ENCODE peak calls at places on chromosome 12, in eight cellular contexts. N is IMR-90, T is left ventricle myocardium inferior, E is sigmoid colon, I is tibial nerve, A is heart right ventricle, P is pancreas, Y is fibroblast of lung. G is an unnamed sample. For H3K4me1, the result is how much of the 10 kb centered on the place peaks cover.

GRCh38 chr12:138898-139534 is 72.4 kb downstream of the IQSEC3 start:
- DNase-seq in I (no peak), Y (peak), T (peak), E (no peak), N (peak), A (peak), P (no peak), G (peak)

GRCh38 chr12:53623986-53624385 is 2.2 kb downstream of the ATF7 start:
- DNase-seq in E (no peak), P (no peak), I (no peak), T (no peak), Y (peak), N (peak), A (no peak), G (peak)

GRCh38 chr12:6228535-6229223 is 28.5 kb downstream of the CD9 start:
- DNase-seq in E (peak), T (no peak), I (no peak), P (no peak), Y (no peak), A (no peak), N (no peak), G (no peak)

GRCh38 chr12:22459872-22460490 is 84.4 kb downstream of the C2CD5 start:
- DNase-seq in T (no peak), N (peak), E (no peak), Y (peak), P (no peak), A (no peak), I (no peak), G (peak)

GRCh38 chr12:130162267-130162666 is at the start of gene FZD10:
- DNase-seq in Y (peak), I (no peak), N (no peak), P (peak), A (peak), T (peak), E (no peak), G (no peak)

GRCh38 chr12:92735131-92735721 is 32.4 kb downstream of the PLEKHG7 start:
- DNase-seq in A (no peak), T (no peak), P (no peak), N (peak), Y (peak), I (no peak), E (no peak), G (peak)

GRCh38 chr12:117484901-117485300 is 123.5 kb upstream of the NOS1 start:
- DNase-seq in I (no peak), N (no peak), T (no peak), E (no peak), P (no peak), A (no peak), Y (no peak), G (no peak)

GRCh38 chr12:32647275-32647674 is 31.8 kb upstream of the DNM1L start:
- DNase-seq in Y (peak), E (no peak), T (no peak), A (no peak), I (no peak), N (no peak), P (no peak), G (no peak)

GRCh38 chr12:92224685-92225331 is 79.2 kb upstream of the BTG1 start:
- DNase-seq in A (no peak), P (no peak), E (no peak), I (no peak), T (no peak), N (peak), Y (peak), G (no peak)

GRCh38 chr12:113119980-113120669 is 15.4 kb downstream of the RASAL1 start:
- DNase-seq in N (no peak), P (no peak), A (no peak), I (no peak), Y (no peak), E (no peak), T (no peak), G (no peak)

GRCh38 chr12:98022961-98023360 is 492.4 kb upstream of the TMPO start:
- DNase-seq in T (no peak), Y (no peak), I (no peak), P (no peak), N (no peak), A (no peak), E (no peak), G (peak)

GRCh38 chr12:77940011-77940423 is 109.3 kb downstream of the NAV3 start:
- DNase-seq in Y (peak), T (no peak), P (no peak), N (peak), I (no peak), E (no peak), A (no peak), G (peak)

GRCh38 chr12:126537961-126538530 is 1472.8 kb downstream of the AACS start:
- DNase-seq in P (no peak), N (no peak), A (no peak), Y (peak), T (no peak), E (no peak), I (no peak), G (no peak)

GRCh38 chr12:103673487-103673886 is 86.4 kb downstream of the STAB2 start:
- DNase-seq in Y (no peak), I (no peak), A (no peak), N (no peak), P (no peak), E (no peak), T (no peak), G (no peak)

GRCh38 chr12:52865090-52865944 is 16.5 kb upstream of the KRT78 start:
- DNase-seq in I (no peak), E (no peak), Y (peak), A (peak), P (peak), T (peak), N (peak), G (peak)

GRCh38 chr12:64010069-64010686 is 165.7 kb downstream of the SRGAP1 start:
- DNase-seq in A (no peak), I (no peak), Y (peak), T (no peak), P (no peak), E (no peak), N (peak), G (no peak)

GRCh38 chr12:4567073-4567881 is 5.3 kb downstream of the DYRK4 start:
- DNase-seq in T (no peak), N (no peak), A (no peak), Y (no peak), I (no peak), P (no peak), E (no peak), G (no peak)

GRCh38 chr12:124928095-124928911 is 13.9 kb upstream of the UBC start:
- DNase-seq in A (peak), I (peak), E (peak), P (peak), Y (peak), T (peak), N (peak), G (peak)

GRCh38 chr12:109732321-109733305 is 19.0 kb downstream of the FAM222A start:
- DNase-seq in P (peak), E (peak), A (no peak), Y (no peak), I (peak), N (no peak), T (peak), G (no peak)

GRCh38 chr12:131619106-131619642 is 91.7 kb upstream of the SFSWAP start:
- DNase-seq in N (no peak), I (no peak), A (no peak), P (peak), Y (no peak), E (no peak), T (no peak), G (no peak)

GRCh38 chr12:101637936-101638335 is 43.2 kb downstream of the MYBPC1 start:
- DNase-seq in Y (no peak), A (no peak), T (no peak), E (no peak), P (no peak), N (no peak), I (no peak), G (no peak)

GRCh38 chr12:16030729-16031128 is 119.6 kb downstream of the DERA start:
- DNase-seq in P (no peak), E (no peak), N (peak), Y (no peak), T (no peak), A (no peak), I (no peak), G (no peak)

GRCh38 chr12:51823875-51824565 is 24.5 kb downstream of the FIGNL2 start:
- DNase-seq in A (no peak), E (no peak), Y (peak), I (no peak), P (no peak), T (no peak), N (peak), G (peak)

GRCh38 chr12:49296836-49297694 is 2.1 kb downstream of the PRPH start:
- DNase-seq in T (no peak), Y (no peak), P (peak), A (no peak), I (no peak), N (no peak), E (peak), G (no peak)

GRCh38 chr12:4272014-4272975 is 1.3 kb upstream of the CCND2 start:
- DNase-seq in T (peak), E (peak), A (peak), Y (peak), P (peak), I (peak), N (peak), G (peak)

GRCh38 chr12:81809829-81810595 is 50.9 kb upstream of the PPFIA2 start:
- DNase-seq in I (no peak), N (no peak), T (no peak), E (no peak), P (no peak), Y (peak), A (no peak), G (peak)

GRCh38 chr12:106123551-106123991 is 15.2 kb downstream of the NUAK1 start:
- DNase-seq in I (peak), N (no peak), T (peak), A (peak), E (no peak), Y (no peak), P (no peak), G (no peak)

GRCh38 chr12:108231909-108232434 is 102.9 kb downstream of the WSCD2 start:
- DNase-seq in T (no peak), E (no peak), Y (no peak), P (no peak), I (no peak), N (no peak), A (no peak), G (no peak)

GRCh38 chr12:8077207-8077606 is 4.9 kb upstream of the NECAP1 start:
- DNase-seq in A (no peak), I (no peak), Y (peak), P (no peak), E (no peak), N (peak), T (no peak), G (peak)

GRCh38 chr12:94707892-94708291 is 57.5 kb upstream of the TMCC3 start:
- DNase-seq in P (no peak), E (peak), T (peak), N (peak), Y (peak), A (peak), I (no peak), G (no peak)

GRCh38 chr12:45235087-45236025 is 19.5 kb downstream of the ANO6 start:
- DNase-seq in Y (peak), A (no peak), E (peak), N (peak), I (no peak), T (no peak), P (peak), G (peak)

GRCh38 chr12:109961612-109962011 is 34.6 kb downstream of the GIT2 start:
- DNase-seq in T (no peak), P (no peak), N (no peak), I (no peak), E (no peak), Y (peak), A (no peak), G (no peak)

GRCh38 chr12:122995503-122996187 is 15.2 kb downstream of the ARL6IP4 start:
- DNase-seq in P (no peak), N (no peak), A (peak), T (peak), Y (no peak), E (peak), I (no peak), G (no peak)

GRCh38 chr12:130665753-130666152 is 50.3 kb downstream of the RIMBP2 start:
- DNase-seq in P (no peak), N (no peak), E (no peak), A (no peak), I (no peak), T (no peak), Y (no peak), G (no peak)

GRCh38 chr12:79547044-79547734 is 143.6 kb downstream of the PAWR start:
- DNase-seq in N (peak), I (no peak), T (no peak), A (no peak), E (no peak), Y (peak), P (no peak), G (peak)

GRCh38 chr12:123808167-123808566 is 46.1 kb downstream of the DNAH10 start:
- DNase-seq in T (no peak), I (no peak), A (no peak), P (no peak), N (peak), E (no peak), Y (peak), G (peak)

GRCh38 chr12:28955491-28955890 is 193.6 kb upstream of the FAR2 start:
- DNase-seq in N (peak), Y (peak), E (no peak), P (no peak), A (no peak), I (no peak), T (no peak), G (no peak)

GRCh38 chr12:49031573-49032161 is 13.1 kb upstream of the PRKAG1 start:
- DNase-seq in A (peak), N (no peak), E (no peak), I (no peak), Y (no peak), P (no peak), T (no peak), G (no peak)

GRCh38 chr12:66169221-66170170 is at the start of gene TMBIM4:
- DNase-seq in P (peak), A (peak), N (peak), T (peak), I (peak), E (peak), Y (peak), G (peak)

GRCh38 chr12:87661770-87662402 is 367.3 kb downstream of the C12orf50 start:
- DNase-seq in N (peak), I (no peak), E (no peak), P (no peak), T (no peak), Y (no peak), A (no peak), G (no peak)

GRCh38 chr12:1837541-1838206 is 17.3 kb downstream of the LRTM2 start:
- DNase-seq in A (no peak), Y (peak), T (no peak), I (no peak), E (peak), N (peak), P (peak), G (no peak)
- H3K4me1 ChIP-seq in A (under half), Y (under half), T (under half), I (under half), E (under half), N (under half), P (under half), G (under half)

DNA sequence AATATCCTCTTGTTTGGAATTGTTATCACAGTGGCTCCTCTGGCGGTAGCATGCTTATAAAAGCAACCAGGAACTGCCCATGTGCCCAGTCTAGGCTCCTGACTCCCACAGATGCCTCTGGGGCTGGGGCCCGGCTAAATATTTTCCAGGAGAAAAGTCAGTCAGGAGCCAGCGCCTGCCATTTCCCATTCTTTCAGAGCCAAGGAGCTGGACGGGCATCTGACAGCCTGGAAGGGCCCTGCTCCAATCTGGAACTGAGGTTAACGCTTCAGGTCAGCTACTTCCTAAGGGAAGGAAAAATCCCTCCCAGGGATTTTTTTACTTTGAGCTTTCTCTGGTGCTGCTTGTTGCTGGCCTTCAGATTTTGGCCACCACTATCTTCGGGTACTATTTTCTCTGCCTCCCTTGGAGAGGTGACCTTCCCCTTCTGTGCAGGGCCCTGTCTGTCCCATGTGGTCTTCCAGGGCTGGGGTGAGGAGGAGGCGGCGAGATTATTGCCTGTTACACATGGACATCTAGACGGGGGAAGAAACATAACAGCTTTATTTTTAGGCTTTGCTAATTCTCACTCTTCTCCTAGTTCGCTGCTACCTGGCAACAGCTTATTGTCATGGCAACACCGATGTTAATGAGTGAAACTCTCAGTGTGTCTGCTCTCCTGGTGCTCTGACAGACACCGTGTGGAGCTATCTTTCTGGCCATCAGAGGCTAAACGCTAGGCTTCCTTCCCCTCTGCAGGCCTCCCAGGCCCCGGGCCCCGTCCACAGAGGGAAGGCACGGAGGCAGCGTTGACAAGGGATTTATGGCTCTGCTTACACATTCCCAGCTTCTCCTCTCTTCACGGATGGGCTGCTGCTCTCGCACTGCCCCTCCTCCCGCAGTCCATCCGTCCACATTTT is 160.4 kb downstream of the CACNA1C start:
- DNase-seq in N (no peak), A (no peak), E (peak), Y (peak), P (no peak), T (no peak), I (no peak), G (no peak)
- H3K4me3 ChIP-seq in N (no peak), A (no peak), E (no peak), Y (no peak), P (no peak), T (no peak), I (no peak), G (no peak)

GRCh38 chr12:85188609-85189008 is 91.4 kb upstream of the ALX1 start:
- DNase-seq in T (no peak), P (no peak), I (no peak), E (no peak), N (no peak), A (no peak), Y (no peak), G (no peak)
- TF ChIP-seq CTCF in T (no peak), P (no peak), I (no peak), E (no peak), N (no peak), A (no peak), Y (no peak), G (no peak)

GRCh38 chr12:47777741-47778558 is 4.9 kb downstream of the SLC48A1 start:
- DNase-seq in E (peak), A (no peak), Y (no peak), P (no peak), T (peak), I (no peak), N (no peak), G (no peak)
- H3K4me1 ChIP-seq in E (half or more), A (half or more), Y (under half), P (under half), T (half or more), I (half or more), N (under half), G (under half)

DNA sequence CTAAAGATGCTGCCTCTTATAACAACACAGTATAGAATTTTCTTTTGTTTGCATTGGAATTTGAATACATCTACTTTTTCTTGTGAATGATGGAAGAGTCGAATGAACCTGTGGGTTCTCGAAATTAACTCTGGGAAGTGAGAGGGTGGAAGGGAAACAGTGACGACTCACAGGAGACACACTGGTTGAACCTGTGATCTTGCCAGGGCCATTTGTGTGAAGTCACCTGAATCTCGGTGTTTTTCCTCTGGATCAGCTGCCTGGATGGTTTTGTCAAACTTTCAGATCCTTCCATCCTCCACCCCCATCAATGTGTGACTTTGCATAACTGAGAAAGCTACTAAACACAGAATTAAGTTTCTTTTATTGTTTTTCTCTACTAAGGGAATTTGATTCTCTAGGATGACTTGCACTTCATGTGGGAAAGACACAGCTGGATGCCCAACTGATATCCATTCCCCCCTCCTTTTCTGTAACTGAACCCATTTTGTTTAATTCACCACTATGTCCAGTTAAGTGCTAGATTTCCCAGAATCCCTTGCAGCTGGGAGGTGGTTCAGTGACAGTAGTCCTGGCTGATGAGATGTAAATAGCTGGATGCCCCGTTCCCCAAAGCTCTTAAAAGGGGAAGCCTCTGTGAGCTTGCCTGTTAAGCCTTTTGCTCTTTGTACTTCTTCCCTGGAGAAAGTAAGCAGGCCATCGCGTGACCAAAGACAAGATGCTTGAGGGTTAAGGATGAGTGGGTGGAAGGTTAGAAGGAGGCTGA is 6.3 kb downstream of the PPFIBP1 start:
- DNase-seq in P (no peak), A (no peak), E (no peak), I (no peak), N (peak), Y (no peak), T (no peak), G (peak)
- H3K4me3 ChIP-seq in P (no peak), A (no peak), E (no peak), I (no peak), N (no peak), Y (no peak), T (no peak), G (no peak)

GRCh38 chr12:75212072-75212471 is 2.4 kb upstream of the KCNC2 start:
- DNase-seq in T (no peak), E (no peak), P (no peak), Y (peak), A (no peak), N (no peak), I (no peak), G (no peak)
- TF ChIP-seq CTCF in T (no peak), E (no peak), P (no peak), Y (no peak), A (no peak), N (no peak), I (no peak), G (no peak)